ENCODE peak calls at places on chromosome 7, in four cellular contexts. C is posterior cingulate gyrus; Z is stromal cell of bone marrow; G is activated CD4-positive, alpha-beta T cell treated with anti-CD3 and anti-CD28 coated beads, Interleukin-2, amount 50 U/mL, for 1 hour. E is an unnamed sample.

GRCh38 chr7:150994141-150994837 is 3.5 kb downstream of the NOS3 start:
- DNase-seq in C (no peak), Z (no peak), G (no peak), E (no peak)

GRCh38 chr7:30810986-30811385 is 39.8 kb downstream of the MINDY4 start:
- DNase-seq in C (no peak), Z (no peak), G (no peak), E (no peak)

GRCh38 chr7:96526492-96526891 is 183.2 kb downstream of the SEM1 start:
- DNase-seq in C (no peak), Z (no peak), G (no peak), E (no peak)

GRCh38 chr7:117715784-117716445 is 157.3 kb downstream of the CTTNBP2 start:
- DNase-seq in C (no peak), Z (peak), G (no peak), E (no peak)

GRCh38 chr7:115709664-115710063 is 320.9 kb downstream of the TFEC start:
- DNase-seq in C (no peak), Z (no peak), G (no peak), E (no peak)

GRCh38 chr7:130961128-130961601 is 227.2 kb upstream of the KLF14 start:
- DNase-seq in C (no peak), Z (peak), G (peak), E (no peak)

GRCh38 chr7:98321301-98321700 is 39.8 kb downstream of the BRI3 start:
- DNase-seq in C (no peak), Z (no peak), G (no peak), E (no peak)

GRCh38 chr7:151867912-151868804 is 8.8 kb downstream of the PRKAG2 start:
- DNase-seq in C (peak), Z (no peak), G (no peak), E (no peak)

GRCh38 chr7:22193361-22194016 is 163.5 kb downstream of the RAPGEF5 start:
- DNase-seq in C (peak), Z (peak), G (no peak), E (no peak)

GRCh38 chr7:130294314-130294713 is 1.4 kb downstream of the CPA4 start:
- DNase-seq in C (no peak), Z (no peak), G (no peak), E (no peak)

GRCh38 chr7:151408839-151409554 is 841 bp downstream of the WDR86 start:
- DNase-seq in C (peak), Z (no peak), G (peak), E (no peak)

GRCh38 chr7:139703468-139704307 is 74.1 kb downstream of the HIPK2 start:
- DNase-seq in C (no peak), Z (no peak), G (no peak), E (no peak)

GRCh38 chr7:22725585-22725984 is 1.4 kb upstream of the IL6 start:
- DNase-seq in C (no peak), Z (no peak), G (no peak), E (no peak)

GRCh38 chr7:30422922-30423321 is 55.7 kb downstream of the NOD1 start:
- DNase-seq in C (no peak), Z (peak), G (no peak), E (no peak)

GRCh38 chr7:124012864-124013263 is 20.0 kb downstream of the TMEM229A start:
- DNase-seq in C (no peak), Z (no peak), G (no peak), E (no peak)

GRCh38 chr7:66537380-66537779 is 91.3 kb upstream of the KCTD7 start:
- DNase-seq in C (no peak), Z (no peak), G (no peak), E (no peak)

GRCh38 chr7:54932818-54933543 is 85.8 kb upstream of the EGFR start:
- DNase-seq in C (peak), Z (peak), G (no peak), E (peak)

GRCh38 chr7:77455334-77455733 is 39.2 kb upstream of the GSAP start:
- DNase-seq in C (no peak), Z (peak), G (no peak), E (no peak)

GRCh38 chr7:41463770-41464470 is 239.0 kb downstream of the INHBA start:
- DNase-seq in C (no peak), Z (no peak), G (no peak), E (no peak)

GRCh38 chr7:153835712-153836265 is 216.4 kb upstream of the DPP6 start:
- DNase-seq in C (no peak), Z (no peak), G (no peak), E (no peak)

GRCh38 chr7:1681581-1681980 is 11.5 kb downstream of the ELFN1 start:
- DNase-seq in C (no peak), Z (no peak), G (no peak), E (peak)